ENCODE peak calls at places on chromosomes 11 and 22, in four cellular contexts. Y is lung microvascular endothelial cell, J is endodermal cell, U is EL. G is an unnamed sample.

GRCh38 chr22:24694971-24695928 is 79.3 kb downstream of the PIWIL3 start:
- DNase-seq in Y (no peak), J (peak; percentile 63), U (no peak), G (no peak)

GRCh38 chr11:66020618-66021357 is 5.5 kb downstream of the CATSPER1 start:
- DNase-seq in Y (peak; percentile 85), J (no peak), U (peak; percentile 91), G (peak; percentile 53)

GRCh38 chr11:126476256-126476970 is 120.9 kb downstream of the ST3GAL4 start:
- DNase-seq in Y (no peak), J (no peak), U (no peak), G (no peak)

GRCh38 chr11:88313441-88313840 is 24.1 kb downstream of the CTSC start:
- DNase-seq in Y (no peak), J (no peak), U (peak; percentile 31), G (no peak)

GRCh38 chr22:29727248-29727551 is 7.4 kb downstream of the CABP7 start:
- DNase-seq in Y (peak; percentile 33), J (peak; percentile 92), U (peak; percentile 50), G (no peak)

GRCh38 chr22:19723990-19724827 is 870 bp downstream of the GP1BB start:
- DNase-seq in Y (peak; percentile 73), J (peak; percentile 90), U (no peak), G (no peak)

GRCh38 chr11:102244681-102245409 is 72.4 kb upstream of the BIRC3 start:
- DNase-seq in Y (peak; percentile 40), J (no peak), U (peak; percentile 99), G (no peak)

GRCh38 chr11:77379253-77379652 is 77.8 kb upstream of the GDPD4 start:
- DNase-seq in Y (peak; percentile 83), J (no peak), U (peak; percentile 41), G (no peak)

GRCh38 chr11:96708469-96708868 is 318.7 kb downstream of the JRKL start:
- DNase-seq in Y (no peak), J (no peak), U (no peak), G (no peak)

GRCh38 chr11:38046571-38047135 is 1448.6 kb upstream of the RAG2 start:
- DNase-seq in Y (no peak), J (peak; percentile 47), U (no peak), G (no peak)